ENCODE peak calls at places on chromosome 12, in nine cellular contexts. V is GOT3, L is body of pancreas, Q is HT1080, G is tibial artery, R is GM12878, T is heart right ventricle, C is neuronal stem cell, F is nephron progenitor cell. B is an unnamed sample.

GRCh38 chr12:130186631-130187269 is 24.5 kb downstream of the FZD10 start:
- DNase-seq in R (no peak), T (no peak), G (no peak), C (no peak), F (no peak), Q (peak; percentile 91), V (no peak), L (no peak), B (no peak)

GRCh38 chr12:121861549-121862254 is 3.0 kb upstream of the HPD start:
- DNase-seq in F (peak; percentile 30), G (no peak), Q (no peak), T (no peak), V (no peak), L (no peak), C (no peak), R (no peak), B (no peak)

GRCh38 chr12:75781532-75782046 is 250.0 kb downstream of the PHLDA1 start:
- DNase-seq in V (no peak), G (no peak), L (no peak), Q (peak; percentile 89), F (no peak), R (no peak), T (no peak), C (no peak), B (no peak)

GRCh38 chr12:80269953-80270552 is 170.7 kb downstream of the OTOGL start:
- DNase-seq in T (no peak), F (peak; percentile 16), C (peak; percentile 35), R (no peak), V (no peak), L (no peak), Q (peak; percentile 54), G (no peak), B (no peak)

GRCh38 chr12:121857322-121858246 is 1.1 kb downstream of the HPD start:
- DNase-seq in C (no peak), R (no peak), L (no peak), F (peak; percentile 39), G (no peak), V (no peak), Q (no peak), T (no peak), B (no peak)

GRCh38 chr12:77231548-77231947 is 166.2 kb upstream of the E2F7 start:
- DNase-seq in V (no peak), R (no peak), Q (peak; percentile 2), C (no peak), F (no peak), T (peak; percentile 68), G (peak; percentile 89), L (peak; percentile 69), B (peak; percentile 75)

GRCh38 chr12:46372852-46373302 is 304 bp upstream of the SLC38A2 start:
- DNase-seq in Q (no peak), C (no peak), T (no peak), L (no peak), R (no peak), G (no peak), V (no peak), F (peak; percentile 98), B (no peak)

GRCh38 chr12:129246630-129247029 is 393.4 kb downstream of the GLT1D1 start:
- DNase-seq in L (no peak), V (no peak), C (no peak), Q (no peak), F (no peak), G (no peak), R (no peak), T (no peak), B (no peak)

GRCh38 chr12:14845350-14845750 is 2.0 kb upstream of the ART4 start:
- DNase-seq in G (peak; percentile 64), C (peak; percentile 45), T (no peak), L (peak; percentile 59), R (no peak), F (peak; percentile 39), V (no peak), Q (peak; percentile 63), B (no peak)

GRCh38 chr12:113140706-113141105 is 5.1 kb upstream of the RASAL1 start:
- DNase-seq in G (no peak), Q (no peak), T (no peak), R (no peak), F (no peak), V (no peak), L (no peak), C (no peak), B (no peak)

GRCh38 chr12:39329015-39329414 is 113.9 kb downstream of the KIF21A start:
- DNase-seq in R (no peak), T (no peak), V (no peak), Q (no peak), L (no peak), C (no peak), G (no peak), F (no peak), B (no peak)

GRCh38 chr12:68446896-68447806 is 115.0 kb upstream of the MDM1 start:
- DNase-seq in F (peak; percentile 8), L (no peak), R (no peak), C (peak; percentile 57), T (no peak), Q (no peak), G (no peak), V (no peak), B (no peak)

GRCh38 chr12:33614630-33615029 is 175.0 kb upstream of the SYT10 start:
- DNase-seq in V (no peak), F (no peak), L (no peak), C (no peak), T (no peak), R (no peak), Q (no peak), G (no peak), B (no peak)

GRCh38 chr12:122006186-122006926 is 15.3 kb upstream of the BCL7A start:
- DNase-seq in L (no peak), V (no peak), C (no peak), G (no peak), F (no peak), T (no peak), R (no peak), Q (no peak), B (peak; percentile 38)

GRCh38 chr12:54364413-54364812 is at the start of gene GPR84:
- DNase-seq in C (no peak), L (no peak), R (peak; percentile 67), V (no peak), T (no peak), Q (peak; percentile 51), F (no peak), G (no peak), B (no peak)

GRCh38 chr12:89070603-89071002 is 281.7 kb downstream of the DUSP6 start:
- DNase-seq in T (no peak), Q (no peak), V (no peak), G (no peak), R (no peak), F (no peak), L (no peak), C (no peak), B (no peak)

GRCh38 chr12:6066651-6067050 is 57.8 kb downstream of the VWF start:
- DNase-seq in C (no peak), T (no peak), R (no peak), F (no peak), V (no peak), Q (no peak), G (no peak), L (no peak), B (no peak)

GRCh38 chr12:119016715-119017114 is 35.4 kb downstream of the SRRM4 start:
- DNase-seq in R (no peak), C (no peak), V (no peak), G (no peak), F (no peak), L (no peak), Q (no peak), T (no peak), B (no peak)

GRCh38 chr12:128662106-128662505 is 161.7 kb downstream of the SLC15A4 start:
- DNase-seq in V (no peak), R (no peak), T (no peak), C (no peak), F (no peak), Q (no peak), G (no peak), L (no peak), B (no peak)

GRCh38 chr12:76470028-76470939 is 89.3 kb downstream of the OSBPL8 start:
- DNase-seq in F (no peak), L (no peak), R (peak; percentile 25), Q (peak; percentile 79), C (no peak), G (no peak), T (no peak), V (no peak), B (no peak)

GRCh38 chr12:99026332-99027116 is 381.4 kb downstream of the APAF1 start:
- DNase-seq in Q (no peak), R (no peak), V (no peak), C (no peak), F (no peak), T (no peak), G (no peak), L (no peak), B (no peak)

GRCh38 chr12:116381744-116382455 is 104.4 kb upstream of the MED13L start:
- DNase-seq in R (no peak), C (peak; percentile 82), L (no peak), T (no peak), F (peak; percentile 56), V (peak; percentile 62), Q (peak; percentile 95), G (no peak), B (peak; percentile 61)

GRCh38 chr12:8668441-8668840 is 5.8 kb upstream of the MFAP5 start:
- DNase-seq in C (no peak), T (no peak), V (no peak), G (no peak), F (no peak), R (no peak), L (no peak), Q (no peak), B (no peak)

GRCh38 chr12:130552483-130552996 is 163.6 kb downstream of the RIMBP2 start:
- DNase-seq in R (no peak), F (peak; percentile 44), Q (no peak), L (no peak), G (no peak), T (no peak), V (no peak), C (peak; percentile 32), B (no peak)

GRCh38 chr12:40033260-40033649 is 72.6 kb downstream of the SLC2A13 start:
- DNase-seq in T (no peak), V (no peak), Q (no peak), C (no peak), F (no peak), R (no peak), L (peak; percentile 47), G (no peak), B (no peak)

GRCh38 chr12:44372259-44372658 is 503.9 kb downstream of the NELL2 start:
- DNase-seq in C (no peak), Q (peak; percentile 67), F (no peak), T (no peak), R (no peak), V (no peak), L (no peak), G (no peak), B (no peak)

GRCh38 chr12:119115296-119115905 is 63.3 kb upstream of the HSPB8 start:
- DNase-seq in Q (peak; percentile 18), R (no peak), C (peak; percentile 72), V (no peak), T (no peak), F (peak; percentile 70), G (no peak), L (peak; percentile 25), B (no peak)

GRCh38 chr12:60259241-60259640 is 663.4 kb downstream of the SLC16A7 start:
- DNase-seq in C (no peak), L (no peak), V (no peak), R (no peak), Q (no peak), T (no peak), F (no peak), G (no peak), B (no peak)

GRCh38 chr12:22215467-22216253 is 118.8 kb downstream of the ST8SIA1 start:
- DNase-seq in L (no peak), C (no peak), R (no peak), V (no peak), Q (no peak), G (no peak), T (no peak), F (no peak), B (no peak)

GRCh38 chr12:40907115-40907521 is 214.9 kb downstream of the CNTN1 start:
- DNase-seq in F (no peak), G (no peak), C (no peak), T (no peak), V (no peak), Q (peak; percentile 81), L (no peak), R (peak; percentile 34), B (no peak)

GRCh38 chr12:89542912-89543592 is 17.2 kb upstream of the POC1B start:
- DNase-seq in G (peak; percentile 57), C (peak; percentile 77), L (peak; percentile 75), Q (peak; percentile 75), F (peak; percentile 70), T (no peak), V (no peak), R (peak; percentile 38), B (no peak)

B was measured in aorta.